ENCODE peak calls at places on chromosomes 13 and 19, in nine cellular contexts. O is stimulated activated CD8-positive, alpha-beta memory T cell treated with anti-CD3 and anti-CD28 coated beads, Interleukin-7, amount 100 ng/mL, for 1 hour; P is breast epithelium; B is stimulated activated CD4-positive, alpha-beta T cell treated with anti-CD3 and anti-CD28 coated beads, Interleukin-2, amount 100 ng/mL, for 48 hours; D is neuronal stem cell; L is ELR; J is AG04450; W is amygdala; N is EL. T is an unnamed sample.

GRCh38 chr19:50677636-50678035 is 28.4 kb downstream of the C19orf81 start:
- DNase-seq in L (no peak), W (no peak), O (no peak), D (no peak), B (no peak), N (no peak), P (no peak), J (no peak), T (no peak)

GRCh38 chr13:44249439-44249838 is 124.2 kb upstream of the SERP2 start:
- DNase-seq in J (peak), O (no peak), W (no peak), N (peak), D (no peak), B (no peak), P (peak), L (no peak), T (no peak)

GRCh38 chr13:99572921-99573320 is 71.6 kb downstream of the TM9SF2 start:
- DNase-seq in O (no peak), D (no peak), W (no peak), L (no peak), B (no peak), N (no peak), P (no peak), J (no peak), T (no peak)

GRCh38 chr13:33218020-33218419 is 67.5 kb downstream of the STARD13 start:
- DNase-seq in W (no peak), N (peak), P (no peak), D (no peak), L (peak), J (no peak), B (no peak), O (no peak), T (no peak)

GRCh38 chr13:31801088-31801487 is 61.8 kb downstream of the RXFP2 start:
- DNase-seq in B (no peak), W (no peak), D (no peak), P (no peak), O (no peak), N (no peak), J (no peak), L (no peak), T (no peak)

GRCh38 chr19:3766520-3766919 is 4.0 kb downstream of the MRPL54 start:
- DNase-seq in D (no peak), O (no peak), L (no peak), P (no peak), W (no peak), N (no peak), J (no peak), B (no peak), T (no peak)

GRCh38 chr19:12606796-12607195 is 3.8 kb downstream of the ZNF490 start:
- DNase-seq in P (no peak), O (no peak), D (no peak), L (no peak), W (no peak), N (no peak), J (no peak), B (no peak), T (no peak)

GRCh38 chr13:110254751-110255553 is 52.0 kb downstream of the COL4A1 start:
- DNase-seq in J (no peak), P (no peak), B (no peak), L (peak), D (no peak), N (peak), O (no peak), W (no peak), T (no peak)

GRCh38 chr19:10086904-10087256 is 763 bp downstream of the SHFL start:
- DNase-seq in P (no peak), N (peak), B (no peak), W (no peak), O (peak), D (no peak), J (no peak), L (no peak), T (no peak)

GRCh38 chr13:83184150-83184475 is 698.2 kb downstream of the SLITRK1 start:
- DNase-seq in D (no peak), W (no peak), O (no peak), N (no peak), P (no peak), J (no peak), B (no peak), L (no peak), T (no peak)

GRCh38 chr13:33270906-33271538 is 14.5 kb downstream of the STARD13 start:
- DNase-seq in L (no peak), W (no peak), O (no peak), P (no peak), J (no peak), N (no peak), B (no peak), D (no peak), T (no peak)

GRCh38 chr13:97269603-97270002 is 47.5 kb downstream of the MBNL2 start:
- DNase-seq in J (no peak), P (no peak), D (no peak), N (no peak), L (no peak), B (no peak), O (no peak), W (no peak), T (no peak)

GRCh38 chr19:5434970-5435641 is 20.1 kb upstream of the ZNRF4 start:
- DNase-seq in B (peak), D (no peak), W (no peak), L (peak), J (peak), N (peak), O (no peak), P (no peak), T (no peak)

GRCh38 chr13:98983182-98983581 is 5.3 kb upstream of the DOCK9 start:
- DNase-seq in J (no peak), B (no peak), O (no peak), P (no peak), L (no peak), D (no peak), W (no peak), N (no peak), T (no peak)

GRCh38 chr13:56718791-56719190 is 421.9 kb upstream of the PRR20A start:
- DNase-seq in L (no peak), P (no peak), N (no peak), J (no peak), D (no peak), O (no peak), B (no peak), W (no peak), T (no peak)

GRCh38 chr19:48258350-48258749 is 2.6 kb upstream of the CARD8 start:
- DNase-seq in L (peak), J (no peak), B (no peak), N (peak), D (no peak), O (no peak), W (no peak), P (no peak), T (no peak)

GRCh38 chr19:41795031-41795461 is 1.3 kb upstream of the CEACAM3 start:
- DNase-seq in J (no peak), D (peak), B (peak), N (peak), O (peak), W (no peak), P (no peak), L (peak), T (peak)

GRCh38 chr13:32828711-32829110 is 187.5 kb upstream of the KL start:
- DNase-seq in N (no peak), J (no peak), P (no peak), D (no peak), O (no peak), L (no peak), B (no peak), W (no peak), T (no peak)

GRCh38 chr13:46552888-46553520 is at the start of gene LRCH1:
- DNase-seq in O (peak), N (peak), J (no peak), W (no peak), B (peak), L (peak), D (peak), P (peak), T (peak)

GRCh38 chr19:31335716-31336115 is 13.5 kb downstream of the TSHZ3 start:
- DNase-seq in J (no peak), B (no peak), P (no peak), N (no peak), O (no peak), D (no peak), W (no peak), L (no peak), T (no peak)

GRCh38 chr13:98397221-98397620 is 179.7 kb downstream of the STK24 start:
- DNase-seq in P (no peak), W (no peak), B (no peak), N (no peak), D (no peak), O (no peak), L (peak), J (no peak), T (no peak)